ENCODE peak calls at places on chromosomes 4 and X, in ten cellular contexts. U is T follicular helper cell; Q is astrocyte of the cerebellum; S is activated T-cell treated with anti-CD3 and anti-CD28 coated beads, Interleukin-2, amount 50 U/mL, for 1 hour; I is NCI-H1930; X is T-cell; M is T-helper 1 cell; O is osteoblast; Z is tibial nerve; W is ascending aorta. J is an unnamed sample.

GRCh38 chr4:81913427-81913878 is 441.7 kb upstream of the RASGEF1B start:
- DNase-seq in U (peak; percentile 26), Q (no peak), S (peak; percentile 29), I (no peak), X (peak; percentile 47), M (peak; percentile 34), O (no peak), Z (no peak), W (no peak), J (peak; percentile 19)

GRCh38 chrX:40140706-40141499 is 43.1 kb upstream of the BCOR start:
- DNase-seq in U (no peak), Q (peak; percentile 42), S (no peak), I (no peak), X (no peak), M (no peak), O (peak; percentile 89), Z (no peak), W (no peak), J (no peak)

GRCh38 chr4:151215295-151215694 is 61.7 kb upstream of the PRSS48 start:
- DNase-seq in U (no peak), Q (no peak), S (no peak), I (no peak), X (no peak), M (no peak), O (no peak), Z (no peak), W (no peak), J (no peak)

GRCh38 chr4:176034936-176035335 is 30.7 kb upstream of the WDR17 start:
- DNase-seq in U (no peak), Q (no peak), S (no peak), I (no peak), X (no peak), M (no peak), O (no peak), Z (no peak), W (no peak), J (no peak)

GRCh38 chr4:25860586-25861421 is 2.0 kb downstream of the SEL1L3 start:
- DNase-seq in U (no peak), Q (no peak), S (no peak), I (no peak), X (no peak), M (no peak), O (peak; percentile 83), Z (no peak), W (no peak), J (no peak)

GRCh38 chr4:71130827-71131603 is 137.6 kb downstream of the DCK start:
- DNase-seq in U (no peak), Q (no peak), S (no peak), I (no peak), X (no peak), M (no peak), O (no peak), Z (no peak), W (no peak), J (peak; percentile 10)

GRCh38 chrX:16212024-16212423 is 44.7 kb downstream of the MAGEB17 start:
- DNase-seq in U (no peak), Q (no peak), S (no peak), I (no peak), X (no peak), M (no peak), O (peak; percentile 44), Z (no peak), W (no peak), J (no peak)

GRCh38 chr4:147011386-147011785 is 65.7 kb upstream of the TTC29 start:
- DNase-seq in U (no peak), Q (no peak), S (no peak), I (peak; percentile 23), X (no peak), M (no peak), O (no peak), Z (no peak), W (no peak), J (no peak)

GRCh38 chr4:188596027-188596426 is 456.8 kb downstream of the TRIML1 start:
- DNase-seq in U (no peak), Q (no peak), S (no peak), I (no peak), X (no peak), M (no peak), O (no peak), Z (no peak), W (no peak), J (no peak)

GRCh38 chrX:85004255-85004654 is 578 bp downstream of the APOOL start:
- DNase-seq in U (no peak), Q (no peak), S (no peak), I (no peak), X (no peak), M (no peak), O (no peak), Z (no peak), W (no peak), J (peak; percentile 2)

GRCh38 chr4:99210789-99211188 is 8.3 kb downstream of the ADH6 start:
- DNase-seq in U (no peak), Q (no peak), S (no peak), I (no peak), X (no peak), M (no peak), O (no peak), Z (no peak), W (no peak), J (no peak)

GRCh38 chrX:68832101-68832416 is 3.2 kb downstream of the EFNB1 start:
- DNase-seq in U (no peak), Q (peak; percentile 50), S (peak; percentile 19), I (no peak), X (no peak), M (no peak), O (peak; percentile 97), Z (no peak), W (no peak), J (peak; percentile 28)

GRCh38 chr4:123546123-123546654 is 149.6 kb downstream of the SPRY1 start:
- DNase-seq in U (no peak), Q (no peak), S (no peak), I (no peak), X (no peak), M (no peak), O (no peak), Z (no peak), W (no peak), J (no peak)

GRCh38 chr4:60463846-60464502 is 736.2 kb upstream of the ADGRL3 start:
- DNase-seq in U (no peak), Q (no peak), S (no peak), I (peak; percentile 1), X (no peak), M (no peak), O (no peak), Z (no peak), W (no peak), J (no peak)

GRCh38 chr4:183658362-183659028 is 490 bp downstream of the RWDD4 start:
- DNase-seq in U (no peak), Q (no peak), S (no peak), I (no peak), X (no peak), M (no peak), O (peak; percentile 83), Z (no peak), W (no peak), J (peak; percentile 57)

GRCh38 chr4:152735302-152735917 is 44.1 kb downstream of the TIGD4 start:
- DNase-seq in U (no peak), Q (peak; percentile 16), S (no peak), I (peak; percentile 2), X (no peak), M (no peak), O (peak; percentile 61), Z (no peak), W (no peak), J (peak; percentile 11)

GRCh38 chrX:51860679-51861078 is 32.7 kb upstream of the MAGED1 start:
- DNase-seq in U (no peak), Q (no peak), S (no peak), I (peak; percentile 3), X (no peak), M (no peak), O (no peak), Z (no peak), W (no peak), J (peak; percentile 4)

GRCh38 chr4:40306991-40307390 is 28.1 kb upstream of the CHRNA9 start:
- DNase-seq in U (no peak), Q (no peak), S (peak; percentile 35), I (no peak), X (no peak), M (no peak), O (no peak), Z (no peak), W (no peak), J (no peak)

GRCh38 chr4:25437951-25438350 is 60.9 kb downstream of the ANAPC4 start:
- DNase-seq in U (no peak), Q (no peak), S (no peak), I (no peak), X (no peak), M (no peak), O (no peak), Z (no peak), W (no peak), J (no peak)

GRCh38 chr4:138448169-138448568 is 206.0 kb upstream of the SLC7A11 start:
- DNase-seq in U (no peak), Q (no peak), S (no peak), I (no peak), X (no peak), M (no peak), O (no peak), Z (no peak), W (no peak), J (no peak)

GRCh38 chr4:107951551-107951950 is 20.2 kb downstream of the CYP2U1 start:
- DNase-seq in U (no peak), Q (no peak), S (no peak), I (no peak), X (no peak), M (no peak), O (peak; percentile 88), Z (no peak), W (no peak), J (peak; percentile 51)